ENCODE peak calls at places on chromosomes 2 and 18, in ten cellular contexts. One of them, this sample, is unnamed.

GRCh38 chr18:43793910-43794309 is 516.6 kb upstream of the SYT4 start:
- DNase-seq in iPS DF 6.9: no peak
- DNase-seq in fibroblast of lung: no peak
- DNase-seq in right lobe of liver: no peak
- DNase-seq in heart right ventricle: no peak
- DNase-seq in mesenchymal stem cell: no peak
- DNase-seq in colonic mucosa: no peak
- DNase-seq in CD4-positive, alpha-beta memory T cell: no peak
- DNase-seq in sigmoid colon: no peak
- DNase-seq in tibial artery: no peak
- DNase-seq in this sample: no peak

GRCh38 chr18:54159916-54160315 is 64.6 kb downstream of the MBD2 start:
- DNase-seq in CD4-positive, alpha-beta memory T cell: no peak
- DNase-seq in fibroblast of lung: no peak
- DNase-seq in mesenchymal stem cell: no peak
- DNase-seq in tibial artery: no peak
- DNase-seq in colonic mucosa: no peak
- DNase-seq in sigmoid colon: no peak
- DNase-seq in right lobe of liver: no peak
- DNase-seq in iPS DF 6.9: no peak
- DNase-seq in heart right ventricle: no peak
- DNase-seq in this sample: no peak

GRCh38 chr2:179141206-179141605 is 91.3 kb upstream of the CCDC141 start:
- DNase-seq in iPS DF 6.9: no peak
- DNase-seq in mesenchymal stem cell: no peak
- DNase-seq in heart right ventricle: no peak
- DNase-seq in CD4-positive, alpha-beta memory T cell: no peak
- DNase-seq in sigmoid colon: no peak
- DNase-seq in right lobe of liver: no peak
- DNase-seq in fibroblast of lung: no peak
- DNase-seq in tibial artery: no peak
- DNase-seq in colonic mucosa: no peak
- DNase-seq in this sample: no peak

GRCh38 chr2:67839242-67839641 is 223.6 kb downstream of the C1D start:
- DNase-seq in colonic mucosa: no peak
- DNase-seq in CD4-positive, alpha-beta memory T cell: no peak
- DNase-seq in mesenchymal stem cell: peak; percentile 23
- DNase-seq in tibial artery: no peak
- DNase-seq in heart right ventricle: no peak
- DNase-seq in fibroblast of lung: peak; percentile 58
- DNase-seq in sigmoid colon: no peak
- DNase-seq in right lobe of liver: no peak
- DNase-seq in iPS DF 6.9: no peak
- DNase-seq in this sample: no peak

GRCh38 chr2:150598383-150598782 is 110.9 kb upstream of the RND3 start:
- DNase-seq in right lobe of liver: peak; percentile 79
- DNase-seq in colonic mucosa: no peak
- DNase-seq in sigmoid colon: no peak
- DNase-seq in heart right ventricle: no peak
- DNase-seq in fibroblast of lung: peak; percentile 50
- DNase-seq in tibial artery: no peak
- DNase-seq in CD4-positive, alpha-beta memory T cell: no peak
- DNase-seq in mesenchymal stem cell: no peak
- DNase-seq in iPS DF 6.9: no peak
- DNase-seq in this sample: no peak

GRCh38 chr2:209380278-209380677 is 43.6 kb upstream of the MAP2 start:
- DNase-seq in fibroblast of lung: no peak
- DNase-seq in CD4-positive, alpha-beta memory T cell: no peak
- DNase-seq in colonic mucosa: no peak
- DNase-seq in sigmoid colon: no peak
- DNase-seq in right lobe of liver: no peak
- DNase-seq in mesenchymal stem cell: no peak
- DNase-seq in tibial artery: no peak
- DNase-seq in heart right ventricle: no peak
- DNase-seq in iPS DF 6.9: no peak
- DNase-seq in this sample: no peak

GRCh38 chr2:105803337-105803736 is 58.6 kb downstream of the NCK2 start:
- DNase-seq in colonic mucosa: no peak
- DNase-seq in fibroblast of lung: no peak
- DNase-seq in sigmoid colon: no peak
- DNase-seq in heart right ventricle: no peak
- DNase-seq in iPS DF 6.9: no peak
- DNase-seq in right lobe of liver: no peak
- DNase-seq in CD4-positive, alpha-beta memory T cell: no peak
- DNase-seq in mesenchymal stem cell: no peak
- DNase-seq in tibial artery: no peak
- DNase-seq in this sample: no peak

GRCh38 chr2:219684721-219685689 is 57.6 kb downstream of the SLC4A3 start:
- DNase-seq in colonic mucosa: peak; percentile 84
- DNase-seq in heart right ventricle: peak; percentile 50
- DNase-seq in right lobe of liver: peak; percentile 78
- DNase-seq in CD4-positive, alpha-beta memory T cell: peak; percentile 19
- DNase-seq in fibroblast of lung: peak; percentile 62
- DNase-seq in tibial artery: peak; percentile 92
- DNase-seq in mesenchymal stem cell: peak; percentile 51
- DNase-seq in sigmoid colon: peak; percentile 83
- DNase-seq in iPS DF 6.9: peak; percentile 70
- DNase-seq in this sample: peak; percentile 50

GRCh38 chr2:187499941-187500532 is 52.0 kb upstream of the CALCRL start:
- DNase-seq in right lobe of liver: peak; percentile 61
- DNase-seq in tibial artery: no peak
- DNase-seq in sigmoid colon: peak; percentile 71
- DNase-seq in CD4-positive, alpha-beta memory T cell: no peak
- DNase-seq in heart right ventricle: peak; percentile 57
- DNase-seq in colonic mucosa: peak; percentile 61
- DNase-seq in mesenchymal stem cell: peak; percentile 72
- DNase-seq in fibroblast of lung: peak; percentile 74
- DNase-seq in iPS DF 6.9: no peak
- DNase-seq in this sample: no peak

GRCh38 chr2:72113847-72114692 is 33.6 kb downstream of the CYP26B1 start:
- DNase-seq in tibial artery: peak; percentile 59
- DNase-seq in CD4-positive, alpha-beta memory T cell: no peak
- DNase-seq in colonic mucosa: peak; percentile 7
- DNase-seq in iPS DF 6.9: no peak
- DNase-seq in fibroblast of lung: no peak
- DNase-seq in right lobe of liver: no peak
- DNase-seq in heart right ventricle: no peak
- DNase-seq in sigmoid colon: peak; percentile 46
- DNase-seq in mesenchymal stem cell: no peak
- DNase-seq in this sample: no peak

GRCh38 chr2:223837290-223838061 is at the start of gene AP1S3:
- DNase-seq in mesenchymal stem cell: peak; percentile 67
- DNase-seq in iPS DF 6.9: peak; percentile 57
- DNase-seq in fibroblast of lung: peak; percentile 37
- DNase-seq in heart right ventricle: peak; percentile 41
- DNase-seq in CD4-positive, alpha-beta memory T cell: peak; percentile 77
- DNase-seq in tibial artery: peak; percentile 77
- DNase-seq in sigmoid colon: peak; percentile 73
- DNase-seq in right lobe of liver: peak; percentile 80
- DNase-seq in colonic mucosa: peak; percentile 91
- DNase-seq in this sample: peak; percentile 51

GRCh38 chr2:109331864-109332848 is 203.2 kb downstream of the SH3RF3 start:
- DNase-seq in sigmoid colon: peak; percentile 84
- DNase-seq in mesenchymal stem cell: peak; percentile 98
- DNase-seq in iPS DF 6.9: no peak
- DNase-seq in fibroblast of lung: peak; percentile 87
- DNase-seq in right lobe of liver: peak; percentile 55
- DNase-seq in colonic mucosa: peak; percentile 45
- DNase-seq in tibial artery: peak; percentile 87
- DNase-seq in CD4-positive, alpha-beta memory T cell: peak; percentile 16
- DNase-seq in heart right ventricle: peak; percentile 63
- DNase-seq in this sample: peak; percentile 66

GRCh38 chr2:118568682-118569081 is 278.8 kb downstream of the EN1 start:
- DNase-seq in heart right ventricle: no peak
- DNase-seq in fibroblast of lung: no peak
- DNase-seq in tibial artery: no peak
- DNase-seq in right lobe of liver: no peak
- DNase-seq in CD4-positive, alpha-beta memory T cell: no peak
- DNase-seq in iPS DF 6.9: no peak
- DNase-seq in mesenchymal stem cell: no peak
- DNase-seq in colonic mucosa: no peak
- DNase-seq in sigmoid colon: no peak
- DNase-seq in this sample: no peak

GRCh38 chr2:80655265-80655664 is 350.7 kb upstream of the LRRTM1 start:
- DNase-seq in iPS DF 6.9: no peak
- DNase-seq in CD4-positive, alpha-beta memory T cell: no peak
- DNase-seq in colonic mucosa: no peak
- DNase-seq in right lobe of liver: no peak
- DNase-seq in mesenchymal stem cell: no peak
- DNase-seq in sigmoid colon: no peak
- DNase-seq in fibroblast of lung: no peak
- DNase-seq in heart right ventricle: no peak
- DNase-seq in tibial artery: no peak
- DNase-seq in this sample: no peak

GRCh38 chr2:128500136-128500800 is 181.6 kb upstream of the HS6ST1 start:
- DNase-seq in right lobe of liver: no peak
- DNase-seq in iPS DF 6.9: no peak
- DNase-seq in sigmoid colon: no peak
- DNase-seq in colonic mucosa: no peak
- DNase-seq in mesenchymal stem cell: no peak
- DNase-seq in tibial artery: peak; percentile 34
- DNase-seq in fibroblast of lung: no peak
- DNase-seq in CD4-positive, alpha-beta memory T cell: no peak
- DNase-seq in heart right ventricle: no peak
- DNase-seq in this sample: no peak
- H3K4me1 ChIP-seq in right lobe of liver: no peaks in the 10 kb centered on the region
- H3K4me1 ChIP-seq in iPS DF 6.9: no peaks in the 10 kb centered on the region
- H3K4me1 ChIP-seq in sigmoid colon: no peaks in the 10 kb centered on the region
- H3K4me1 ChIP-seq in colonic mucosa: no peaks in the 10 kb centered on the region
- H3K4me1 ChIP-seq in mesenchymal stem cell: peaks cover 16% of the 10 kb centered on the region
- H3K4me1 ChIP-seq in tibial artery: no peaks in the 10 kb centered on the region
- H3K4me1 ChIP-seq in fibroblast of lung: no peaks in the 10 kb centered on the region
- H3K4me1 ChIP-seq in CD4-positive, alpha-beta memory T cell: no peaks in the 10 kb centered on the region
- H3K4me1 ChIP-seq in heart right ventricle: peaks cover 34% of the 10 kb centered on the region
- H3K4me1 ChIP-seq in this sample: peaks cover 27% of the 10 kb centered on the region

GRCh38 chr2:226760412-226761194 is 39.0 kb downstream of the IRS1 start:
- DNase-seq in fibroblast of lung: peak; percentile 94
- DNase-seq in CD4-positive, alpha-beta memory T cell: no peak
- DNase-seq in right lobe of liver: peak; percentile 68
- DNase-seq in sigmoid colon: no peak
- DNase-seq in iPS DF 6.9: no peak
- DNase-seq in heart right ventricle: no peak
- DNase-seq in tibial artery: no peak
- DNase-seq in colonic mucosa: no peak
- DNase-seq in mesenchymal stem cell: peak; percentile 89
- DNase-seq in this sample: peak; percentile 44

GRCh38 chr2:226758886-226759660 is 40.5 kb downstream of the IRS1 start:
- DNase-seq in colonic mucosa: no peak
- DNase-seq in mesenchymal stem cell: peak; percentile 89
- DNase-seq in heart right ventricle: no peak
- DNase-seq in right lobe of liver: no peak
- DNase-seq in fibroblast of lung: peak; percentile 94
- DNase-seq in sigmoid colon: no peak
- DNase-seq in iPS DF 6.9: no peak
- DNase-seq in tibial artery: no peak
- DNase-seq in CD4-positive, alpha-beta memory T cell: no peak
- DNase-seq in this sample: no peak

GRCh38 chr2:226763320-226763719 is 36.3 kb downstream of the IRS1 start:
- DNase-seq in heart right ventricle: no peak
- DNase-seq in tibial artery: no peak
- DNase-seq in CD4-positive, alpha-beta memory T cell: no peak
- DNase-seq in iPS DF 6.9: no peak
- DNase-seq in colonic mucosa: no peak
- DNase-seq in fibroblast of lung: no peak
- DNase-seq in sigmoid colon: no peak
- DNase-seq in right lobe of liver: no peak
- DNase-seq in mesenchymal stem cell: no peak
- DNase-seq in this sample: no peak

GRCh38 chr2:226761195-226761583 is 38.4 kb downstream of the IRS1 start:
- DNase-seq in fibroblast of lung: no peak
- DNase-seq in CD4-positive, alpha-beta memory T cell: no peak
- DNase-seq in heart right ventricle: no peak
- DNase-seq in colonic mucosa: no peak
- DNase-seq in iPS DF 6.9: no peak
- DNase-seq in mesenchymal stem cell: no peak
- DNase-seq in right lobe of liver: no peak
- DNase-seq in tibial artery: no peak
- DNase-seq in sigmoid colon: no peak
- DNase-seq in this sample: no peak

GRCh38 chr2:226759768-226760167 is 39.9 kb downstream of the IRS1 start:
- DNase-seq in CD4-positive, alpha-beta memory T cell: no peak
- DNase-seq in right lobe of liver: no peak
- DNase-seq in mesenchymal stem cell: no peak
- DNase-seq in colonic mucosa: no peak
- DNase-seq in heart right ventricle: no peak
- DNase-seq in sigmoid colon: no peak
- DNase-seq in fibroblast of lung: no peak
- DNase-seq in tibial artery: no peak
- DNase-seq in iPS DF 6.9: no peak
- DNase-seq in this sample: peak; percentile 29
- H3K4me1 ChIP-seq in CD4-positive, alpha-beta memory T cell: no peaks in the 10 kb centered on the region
- H3K4me1 ChIP-seq in right lobe of liver: peaks cover 30% of the 10 kb centered on the region
- H3K4me1 ChIP-seq in mesenchymal stem cell: peaks cover 8% of the 10 kb centered on the region
- H3K4me1 ChIP-seq in colonic mucosa: no peaks in the 10 kb centered on the region
- H3K4me1 ChIP-seq in heart right ventricle: peaks cover 73% of the 10 kb centered on the region
- H3K4me1 ChIP-seq in sigmoid colon: peaks cover 68% of the 10 kb centered on the region
- H3K4me1 ChIP-seq in fibroblast of lung: peaks cover 40% of the 10 kb centered on the region
- H3K4me1 ChIP-seq in tibial artery: peaks cover 4% of the 10 kb centered on the region
- H3K4me1 ChIP-seq in iPS DF 6.9: peaks cover 2% of the 10 kb centered on the region
- H3K4me1 ChIP-seq in this sample: peaks cover 69% of the 10 kb centered on the region

GRCh38 chr2:236217926-236218325 is 46.3 kb downstream of the ASB18 start:
- DNase-seq in fibroblast of lung: no peak
- DNase-seq in colonic mucosa: peak; percentile 0
- DNase-seq in sigmoid colon: no peak
- DNase-seq in heart right ventricle: no peak
- DNase-seq in iPS DF 6.9: no peak
- DNase-seq in tibial artery: peak; percentile 9
- DNase-seq in mesenchymal stem cell: no peak
- DNase-seq in right lobe of liver: no peak
- DNase-seq in CD4-positive, alpha-beta memory T cell: no peak
- DNase-seq in this sample: no peak
- H3K4me1 ChIP-seq in fibroblast of lung: no peaks in the 10 kb centered on the region
- H3K4me1 ChIP-seq in colonic mucosa: no peaks in the 10 kb centered on the region
- H3K4me1 ChIP-seq in sigmoid colon: no peaks in the 10 kb centered on the region
- H3K4me1 ChIP-seq in heart right ventricle: no peaks in the 10 kb centered on the region
- H3K4me1 ChIP-seq in iPS DF 6.9: no peaks in the 10 kb centered on the region
- H3K4me1 ChIP-seq in tibial artery: no peaks in the 10 kb centered on the region
- H3K4me1 ChIP-seq in mesenchymal stem cell: no peaks in the 10 kb centered on the region
- H3K4me1 ChIP-seq in right lobe of liver: no peaks in the 10 kb centered on the region
- H3K4me1 ChIP-seq in CD4-positive, alpha-beta memory T cell: no peaks in the 10 kb centered on the region
- H3K4me1 ChIP-seq in this sample: no peaks in the 10 kb centered on the region

DNA sequence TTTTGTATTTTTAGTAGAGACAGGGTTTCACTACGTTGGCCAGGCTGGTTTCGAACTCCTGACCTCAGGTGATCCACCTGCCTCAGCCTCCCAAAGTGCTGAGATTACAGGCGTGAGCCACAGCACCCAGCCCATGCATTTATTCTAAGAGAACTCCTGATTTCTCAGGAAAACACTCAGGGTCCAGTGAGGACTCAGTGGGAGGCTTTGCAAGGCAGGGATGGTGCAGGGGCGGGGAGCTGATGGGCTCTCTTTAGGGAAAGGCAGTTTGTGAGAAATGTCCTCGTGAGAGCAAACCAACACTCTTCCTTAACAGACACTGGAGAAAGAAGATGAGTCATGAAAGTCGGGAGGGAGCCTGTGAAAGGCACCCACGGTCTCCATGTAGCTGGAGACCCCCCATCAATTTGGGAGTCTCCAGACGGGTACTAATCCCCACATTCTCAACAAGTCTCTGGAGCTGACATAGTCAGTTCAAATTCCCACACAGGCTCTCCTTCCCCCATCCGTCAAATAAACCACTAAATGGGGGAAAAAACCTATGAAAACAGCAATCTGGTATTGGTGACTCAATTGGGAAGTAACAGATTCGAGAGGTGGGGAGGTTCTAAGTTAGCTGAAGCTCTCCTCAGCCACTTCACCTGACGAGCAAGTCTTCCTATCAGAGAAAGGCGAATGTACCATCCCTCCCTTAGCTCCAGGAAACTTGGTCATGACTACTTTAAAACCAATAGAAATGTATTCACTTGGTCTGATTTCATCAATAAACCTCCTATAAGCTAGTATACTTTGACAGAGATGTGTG is 10.9 kb upstream of the CREG2 start:
- DNase-seq in fibroblast of lung: no peak
- DNase-seq in sigmoid colon: no peak
- DNase-seq in right lobe of liver: no peak
- DNase-seq in CD4-positive, alpha-beta memory T cell: no peak
- DNase-seq in iPS DF 6.9: no peak
- DNase-seq in mesenchymal stem cell: peak; percentile 30
- DNase-seq in colonic mucosa: no peak
- DNase-seq in heart right ventricle: no peak
- DNase-seq in tibial artery: no peak
- DNase-seq in this sample: no peak
- H3K4me1 ChIP-seq in fibroblast of lung: peaks cover 8% of the 10 kb centered on the region
- H3K4me1 ChIP-seq in sigmoid colon: no peaks in the 10 kb centered on the region
- H3K4me1 ChIP-seq in right lobe of liver: no peaks in the 10 kb centered on the region
- H3K4me1 ChIP-seq in CD4-positive, alpha-beta memory T cell: no peaks in the 10 kb centered on the region
- H3K4me1 ChIP-seq in iPS DF 6.9: peaks cover 2% of the 10 kb centered on the region
- H3K4me1 ChIP-seq in mesenchymal stem cell: peaks cover 7% of the 10 kb centered on the region
- H3K4me1 ChIP-seq in colonic mucosa: no peaks in the 10 kb centered on the region
- H3K4me1 ChIP-seq in heart right ventricle: no peaks in the 10 kb centered on the region
- H3K4me1 ChIP-seq in tibial artery: no peaks in the 10 kb centered on the region
- H3K4me1 ChIP-seq in this sample: no peaks in the 10 kb centered on the region

This sample was measured in heart left ventricle.